ENCODE peak calls at places on chromosomes 3 and 15, in nine cellular contexts. One of them, this sample, is unnamed.

GRCh38 chr3:191005790-191006189 is 143.3 kb upstream of the GMNC start:
- DNase-seq in Calu3: no peak
- DNase-seq in NCI-H510A: no peak
- DNase-seq in choroid plexus epithelial cell: peak
- DNase-seq in testis: no peak
- DNase-seq in activated naive CD4-positive, alpha-beta T cell: no peak
- DNase-seq in activated CD8-positive, alpha-beta memory T cell treated with anti-CD3 and anti-CD28 coated beads for 48 hours: no peak
- DNase-seq in BJ: no peak
- DNase-seq in Jurkat, Clone E6-1: no peak
- DNase-seq in this sample: no peak

GRCh38 chr3:189084620-189085019 is 87.2 kb upstream of the TPRG1 start:
- DNase-seq in Calu3: no peak
- DNase-seq in NCI-H510A: no peak
- DNase-seq in choroid plexus epithelial cell: no peak
- DNase-seq in testis: no peak
- DNase-seq in activated naive CD4-positive, alpha-beta T cell: no peak
- DNase-seq in activated CD8-positive, alpha-beta memory T cell treated with anti-CD3 and anti-CD28 coated beads for 48 hours: no peak
- DNase-seq in BJ: no peak
- DNase-seq in Jurkat, Clone E6-1: no peak
- DNase-seq in this sample: no peak

GRCh38 chr3:14768182-14768790 is 50.5 kb upstream of the FGD5 start:
- DNase-seq in Calu3: no peak
- DNase-seq in NCI-H510A: no peak
- DNase-seq in choroid plexus epithelial cell: no peak
- DNase-seq in testis: peak
- DNase-seq in activated naive CD4-positive, alpha-beta T cell: no peak
- DNase-seq in activated CD8-positive, alpha-beta memory T cell treated with anti-CD3 and anti-CD28 coated beads for 48 hours: no peak
- DNase-seq in BJ: no peak
- DNase-seq in Jurkat, Clone E6-1: no peak
- DNase-seq in this sample: no peak

GRCh38 chr3:107206141-107206540 is 171.1 kb upstream of the CCDC54 start:
- DNase-seq in Calu3: peak
- DNase-seq in NCI-H510A: no peak
- DNase-seq in choroid plexus epithelial cell: peak
- DNase-seq in testis: no peak
- DNase-seq in activated naive CD4-positive, alpha-beta T cell: no peak
- DNase-seq in activated CD8-positive, alpha-beta memory T cell treated with anti-CD3 and anti-CD28 coated beads for 48 hours: no peak
- DNase-seq in BJ: no peak
- DNase-seq in Jurkat, Clone E6-1: peak
- DNase-seq in this sample: no peak

GRCh38 chr3:143895805-143896204 is 47.5 kb upstream of the SLC9A9 start:
- DNase-seq in Calu3: no peak
- DNase-seq in NCI-H510A: no peak
- DNase-seq in choroid plexus epithelial cell: peak
- DNase-seq in testis: no peak
- DNase-seq in activated naive CD4-positive, alpha-beta T cell: no peak
- DNase-seq in activated CD8-positive, alpha-beta memory T cell treated with anti-CD3 and anti-CD28 coated beads for 48 hours: no peak
- DNase-seq in BJ: no peak
- DNase-seq in Jurkat, Clone E6-1: no peak
- DNase-seq in this sample: no peak

GRCh38 chr3:188043891-188044290 is 110.1 kb upstream of the LPP start:
- DNase-seq in Calu3: no peak
- DNase-seq in NCI-H510A: no peak
- DNase-seq in choroid plexus epithelial cell: no peak
- DNase-seq in testis: no peak
- DNase-seq in activated naive CD4-positive, alpha-beta T cell: no peak
- DNase-seq in activated CD8-positive, alpha-beta memory T cell treated with anti-CD3 and anti-CD28 coated beads for 48 hours: no peak
- DNase-seq in BJ: no peak
- DNase-seq in Jurkat, Clone E6-1: no peak
- DNase-seq in this sample: no peak

GRCh38 chr3:18446067-18446793 is 21.1 kb upstream of the SATB1 start:
- DNase-seq in Calu3: no peak
- DNase-seq in NCI-H510A: no peak
- DNase-seq in choroid plexus epithelial cell: no peak
- DNase-seq in testis: no peak
- DNase-seq in activated naive CD4-positive, alpha-beta T cell: no peak
- DNase-seq in activated CD8-positive, alpha-beta memory T cell treated with anti-CD3 and anti-CD28 coated beads for 48 hours: no peak
- DNase-seq in BJ: no peak
- DNase-seq in Jurkat, Clone E6-1: no peak
- DNase-seq in this sample: no peak

GRCh38 chr3:170508876-170509275 is 77.0 kb downstream of the SLC7A14 start:
- DNase-seq in Calu3: no peak
- DNase-seq in NCI-H510A: no peak
- DNase-seq in choroid plexus epithelial cell: no peak
- DNase-seq in testis: no peak
- DNase-seq in activated naive CD4-positive, alpha-beta T cell: no peak
- DNase-seq in activated CD8-positive, alpha-beta memory T cell treated with anti-CD3 and anti-CD28 coated beads for 48 hours: no peak
- DNase-seq in BJ: no peak
- DNase-seq in Jurkat, Clone E6-1: no peak
- DNase-seq in this sample: no peak

GRCh38 chr3:155386817-155387403 is 93.4 kb upstream of the STRIT1 start:
- DNase-seq in Calu3: no peak
- DNase-seq in NCI-H510A: no peak
- DNase-seq in choroid plexus epithelial cell: no peak
- DNase-seq in testis: no peak
- DNase-seq in activated naive CD4-positive, alpha-beta T cell: no peak
- DNase-seq in activated CD8-positive, alpha-beta memory T cell treated with anti-CD3 and anti-CD28 coated beads for 48 hours: no peak
- DNase-seq in BJ: no peak
- DNase-seq in Jurkat, Clone E6-1: no peak
- DNase-seq in this sample: no peak

GRCh38 chr3:159781867-159782266 is 206.8 kb upstream of the IL12A start:
- DNase-seq in Calu3: peak
- DNase-seq in NCI-H510A: no peak
- DNase-seq in choroid plexus epithelial cell: no peak
- DNase-seq in testis: no peak
- DNase-seq in activated naive CD4-positive, alpha-beta T cell: no peak
- DNase-seq in activated CD8-positive, alpha-beta memory T cell treated with anti-CD3 and anti-CD28 coated beads for 48 hours: no peak
- DNase-seq in BJ: no peak
- DNase-seq in Jurkat, Clone E6-1: no peak
- DNase-seq in this sample: no peak

GRCh38 chr3:150324261-150324660 is 83.8 kb upstream of the TSC22D2 start:
- DNase-seq in Calu3: no peak
- DNase-seq in NCI-H510A: no peak
- DNase-seq in choroid plexus epithelial cell: no peak
- DNase-seq in testis: no peak
- DNase-seq in activated naive CD4-positive, alpha-beta T cell: no peak
- DNase-seq in activated CD8-positive, alpha-beta memory T cell treated with anti-CD3 and anti-CD28 coated beads for 48 hours: no peak
- DNase-seq in BJ: no peak
- DNase-seq in Jurkat, Clone E6-1: no peak
- DNase-seq in this sample: no peak

GRCh38 chr15:90141646-90142045 is 39.4 kb upstream of the IDH2 start:
- DNase-seq in Calu3: no peak
- DNase-seq in NCI-H510A: no peak
- DNase-seq in choroid plexus epithelial cell: peak
- DNase-seq in testis: no peak
- DNase-seq in activated naive CD4-positive, alpha-beta T cell: no peak
- DNase-seq in activated CD8-positive, alpha-beta memory T cell treated with anti-CD3 and anti-CD28 coated beads for 48 hours: no peak
- DNase-seq in BJ: no peak
- DNase-seq in Jurkat, Clone E6-1: no peak
- DNase-seq in this sample: no peak